ENCODE peak calls at places on chromosomes 12 and 14, in ten cellular contexts. One of them, this sample, is unnamed.

GRCh38 chr12:1355396-1355795 is 239.0 kb downstream of the FBXL14 start:
- DNase-seq in esophagus squamous epithelium: no peak
- DNase-seq in HCT116: no peak
- DNase-seq in IMR-90: peak
- DNase-seq in upper lobe of left lung: no peak
- DNase-seq in A549: no peak
- DNase-seq in tibial nerve: no peak
- DNase-seq in breast epithelium: no peak
- DNase-seq in NB4: no peak
- DNase-seq in heart left ventricle: no peak
- DNase-seq in this sample: no peak

GRCh38 chr12:49777800-49778748 is 36.7 kb downstream of the TMBIM6 start:
- DNase-seq in tibial nerve: no peak
- DNase-seq in esophagus squamous epithelium: no peak
- DNase-seq in NB4: peak
- DNase-seq in upper lobe of left lung: peak
- DNase-seq in heart left ventricle: peak
- DNase-seq in breast epithelium: peak
- DNase-seq in HCT116: peak
- DNase-seq in IMR-90: peak
- DNase-seq in A549: peak
- DNase-seq in this sample: peak

GRCh38 chr14:70317969-70318634 is 41.4 kb downstream of the COX16 start:
- DNase-seq in NB4: peak
- DNase-seq in upper lobe of left lung: no peak
- DNase-seq in breast epithelium: no peak
- DNase-seq in tibial nerve: no peak
- DNase-seq in IMR-90: peak
- DNase-seq in A549: peak
- DNase-seq in HCT116: peak
- DNase-seq in esophagus squamous epithelium: no peak
- DNase-seq in heart left ventricle: no peak
- DNase-seq in this sample: peak

GRCh38 chr14:89617471-89618291 is 200.6 kb upstream of the FOXN3 start:
- DNase-seq in NB4: no peak
- DNase-seq in heart left ventricle: peak
- DNase-seq in upper lobe of left lung: no peak
- DNase-seq in IMR-90: peak
- DNase-seq in breast epithelium: no peak
- DNase-seq in tibial nerve: peak
- DNase-seq in HCT116: no peak
- DNase-seq in A549: no peak
- DNase-seq in esophagus squamous epithelium: no peak
- DNase-seq in this sample: no peak

GRCh38 chr12:98803468-98804209 is 158.5 kb downstream of the APAF1 start:
- DNase-seq in NB4: no peak
- DNase-seq in heart left ventricle: no peak
- DNase-seq in HCT116: peak
- DNase-seq in esophagus squamous epithelium: no peak
- DNase-seq in IMR-90: peak
- DNase-seq in breast epithelium: no peak
- DNase-seq in upper lobe of left lung: no peak
- DNase-seq in tibial nerve: no peak
- DNase-seq in A549: peak
- DNase-seq in this sample: no peak

GRCh38 chr12:19130224-19131019 is 889 bp downstream of the PLEKHA5 start:
- DNase-seq in upper lobe of left lung: peak
- DNase-seq in IMR-90: no peak
- DNase-seq in NB4: peak
- DNase-seq in A549: peak
- DNase-seq in esophagus squamous epithelium: no peak
- DNase-seq in breast epithelium: peak
- DNase-seq in heart left ventricle: peak
- DNase-seq in tibial nerve: no peak
- DNase-seq in HCT116: no peak
- DNase-seq in this sample: peak

GRCh38 chr12:109475993-109476806 is 900 bp downstream of the KCTD10 start:
- DNase-seq in heart left ventricle: no peak
- DNase-seq in esophagus squamous epithelium: no peak
- DNase-seq in tibial nerve: no peak
- DNase-seq in NB4: no peak
- DNase-seq in IMR-90: no peak
- DNase-seq in HCT116: no peak
- DNase-seq in A549: no peak
- DNase-seq in breast epithelium: no peak
- DNase-seq in upper lobe of left lung: no peak
- DNase-seq in this sample: no peak

GRCh38 chr14:68971411-68972035 is 7.6 kb downstream of the ACTN1 start:
- DNase-seq in esophagus squamous epithelium: no peak
- DNase-seq in breast epithelium: no peak
- DNase-seq in tibial nerve: no peak
- DNase-seq in HCT116: no peak
- DNase-seq in IMR-90: no peak
- DNase-seq in A549: no peak
- DNase-seq in NB4: no peak
- DNase-seq in heart left ventricle: no peak
- DNase-seq in upper lobe of left lung: no peak
- DNase-seq in this sample: no peak

GRCh38 chr14:34354556-34354955 is 107.5 kb downstream of the SPTSSA start:
- DNase-seq in NB4: no peak
- DNase-seq in heart left ventricle: no peak
- DNase-seq in esophagus squamous epithelium: no peak
- DNase-seq in A549: no peak
- DNase-seq in HCT116: no peak
- DNase-seq in tibial nerve: no peak
- DNase-seq in upper lobe of left lung: no peak
- DNase-seq in IMR-90: no peak
- DNase-seq in breast epithelium: no peak
- DNase-seq in this sample: no peak

GRCh38 chr14:34350903-34351302 is 111.1 kb downstream of the SPTSSA start:
- DNase-seq in breast epithelium: no peak
- DNase-seq in A549: no peak
- DNase-seq in upper lobe of left lung: no peak
- DNase-seq in tibial nerve: no peak
- DNase-seq in IMR-90: no peak
- DNase-seq in NB4: no peak
- DNase-seq in heart left ventricle: no peak
- DNase-seq in esophagus squamous epithelium: no peak
- DNase-seq in HCT116: no peak
- DNase-seq in this sample: no peak

GRCh38 chr14:34359423-34360120 is 102.5 kb downstream of the SPTSSA start:
- DNase-seq in esophagus squamous epithelium: no peak
- DNase-seq in heart left ventricle: no peak
- DNase-seq in tibial nerve: no peak
- DNase-seq in breast epithelium: no peak
- DNase-seq in NB4: peak
- DNase-seq in IMR-90: no peak
- DNase-seq in upper lobe of left lung: no peak
- DNase-seq in HCT116: no peak
- DNase-seq in A549: no peak
- DNase-seq in this sample: no peak

GRCh38 chr14:34356267-34356660 is 105.8 kb downstream of the SPTSSA start:
- DNase-seq in heart left ventricle: no peak
- DNase-seq in HCT116: no peak
- DNase-seq in NB4: peak
- DNase-seq in tibial nerve: no peak
- DNase-seq in esophagus squamous epithelium: no peak
- DNase-seq in upper lobe of left lung: no peak
- DNase-seq in A549: no peak
- DNase-seq in breast epithelium: no peak
- DNase-seq in IMR-90: peak
- DNase-seq in this sample: no peak

DNA sequence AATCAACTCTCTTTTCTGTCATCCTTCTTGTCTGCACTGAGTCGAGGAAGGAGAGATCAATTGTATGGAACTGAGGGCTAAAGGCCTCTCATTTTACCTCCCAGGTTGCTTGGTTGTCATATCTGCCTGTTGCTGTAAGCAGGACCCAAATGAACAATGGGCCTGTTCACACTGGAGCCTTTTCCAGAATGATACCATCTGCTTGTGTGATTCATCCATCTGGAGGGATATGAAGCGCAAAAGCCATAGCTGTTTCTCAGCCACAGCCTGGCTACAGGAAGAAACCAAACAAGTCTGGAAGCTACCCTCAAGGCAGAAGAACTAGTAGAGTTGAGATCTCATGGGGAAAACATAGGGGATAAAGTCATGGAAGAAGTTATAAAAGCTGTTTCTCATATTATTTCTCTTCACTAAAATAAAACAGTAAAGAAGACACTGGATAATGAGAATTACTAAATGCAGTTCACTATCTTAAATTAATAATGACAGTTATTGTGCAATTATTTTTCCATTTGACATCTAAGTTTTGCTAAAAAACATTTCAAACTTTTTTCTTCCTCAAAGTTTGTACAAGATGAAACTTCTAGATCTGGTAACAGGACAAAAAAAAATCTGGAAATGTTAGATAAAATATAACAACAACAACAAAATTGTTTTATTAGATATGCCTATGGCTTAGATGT is 106.3 kb downstream of the SPTSSA start:
- DNase-seq in IMR-90: peak
- DNase-seq in tibial nerve: no peak
- DNase-seq in NB4: peak
- DNase-seq in upper lobe of left lung: no peak
- DNase-seq in heart left ventricle: peak
- DNase-seq in A549: no peak
- DNase-seq in esophagus squamous epithelium: no peak
- DNase-seq in breast epithelium: no peak
- DNase-seq in HCT116: no peak
- DNase-seq in this sample: no peak
- TF ChIP-seq POLR2A in IMR-90: no peak
- TF ChIP-seq POLR2A in tibial nerve: no peak
- TF ChIP-seq POLR2A in NB4: no peak
- TF ChIP-seq POLR2A in upper lobe of left lung: no peak
- TF ChIP-seq POLR2A in heart left ventricle: no peak
- TF ChIP-seq POLR2A in A549: no peak
- TF ChIP-seq POLR2A in esophagus squamous epithelium: no peak
- TF ChIP-seq POLR2A in breast epithelium: no peak
- TF ChIP-seq POLR2A in HCT116: no peak
- TF ChIP-seq POLR2A in this sample: no peak

GRCh38 chr12:53479314-53479713 is 19.9 kb downstream of the MAP3K12 start:
- DNase-seq in breast epithelium: no peak
- DNase-seq in upper lobe of left lung: no peak
- DNase-seq in HCT116: no peak
- DNase-seq in IMR-90: no peak
- DNase-seq in esophagus squamous epithelium: no peak
- DNase-seq in heart left ventricle: no peak
- DNase-seq in NB4: no peak
- DNase-seq in A549: no peak
- DNase-seq in tibial nerve: no peak
- DNase-seq in this sample: no peak

GRCh38 chr12:53481957-53482586 is 17.2 kb downstream of the MAP3K12 start:
- DNase-seq in breast epithelium: no peak
- DNase-seq in esophagus squamous epithelium: no peak
- DNase-seq in NB4: peak
- DNase-seq in IMR-90: no peak
- DNase-seq in upper lobe of left lung: no peak
- DNase-seq in heart left ventricle: no peak
- DNase-seq in A549: peak
- DNase-seq in tibial nerve: no peak
- DNase-seq in HCT116: no peak
- DNase-seq in this sample: no peak

GRCh38 chr12:53482626-53483165 is 16.6 kb downstream of the MAP3K12 start:
- DNase-seq in upper lobe of left lung: peak
- DNase-seq in IMR-90: no peak
- DNase-seq in heart left ventricle: no peak
- DNase-seq in tibial nerve: no peak
- DNase-seq in NB4: peak
- DNase-seq in esophagus squamous epithelium: no peak
- DNase-seq in HCT116: no peak
- DNase-seq in breast epithelium: no peak
- DNase-seq in A549: no peak
- DNase-seq in this sample: no peak

GRCh38 chr12:53480425-53481107 is 18.7 kb downstream of the MAP3K12 start:
- DNase-seq in tibial nerve: no peak
- DNase-seq in HCT116: no peak
- DNase-seq in esophagus squamous epithelium: no peak
- DNase-seq in A549: no peak
- DNase-seq in upper lobe of left lung: no peak
- DNase-seq in breast epithelium: no peak
- DNase-seq in NB4: no peak
- DNase-seq in IMR-90: no peak
- DNase-seq in heart left ventricle: no peak
- DNase-seq in this sample: no peak

GRCh38 chr12:53481108-53481442 is 18.2 kb downstream of the MAP3K12 start:
- DNase-seq in HCT116: no peak
- DNase-seq in NB4: no peak
- DNase-seq in heart left ventricle: no peak
- DNase-seq in IMR-90: no peak
- DNase-seq in breast epithelium: no peak
- DNase-seq in tibial nerve: no peak
- DNase-seq in esophagus squamous epithelium: no peak
- DNase-seq in upper lobe of left lung: no peak
- DNase-seq in A549: no peak
- DNase-seq in this sample: no peak
- TF ChIP-seq POLR2A in HCT116: no peak
- TF ChIP-seq POLR2A in NB4: no peak
- TF ChIP-seq POLR2A in heart left ventricle: no peak
- TF ChIP-seq POLR2A in IMR-90: no peak
- TF ChIP-seq POLR2A in breast epithelium: no peak
- TF ChIP-seq POLR2A in tibial nerve: no peak
- TF ChIP-seq POLR2A in esophagus squamous epithelium: no peak
- TF ChIP-seq POLR2A in upper lobe of left lung: no peak
- TF ChIP-seq POLR2A in A549: no peak
- TF ChIP-seq POLR2A in this sample: no peak

GRCh38 chr14:34632451-34632850 is 2.5 kb upstream of the SNX6 start:
- DNase-seq in A549: no peak
- DNase-seq in IMR-90: no peak
- DNase-seq in breast epithelium: no peak
- DNase-seq in heart left ventricle: no peak
- DNase-seq in esophagus squamous epithelium: no peak
- DNase-seq in upper lobe of left lung: no peak
- DNase-seq in HCT116: no peak
- DNase-seq in NB4: no peak
- DNase-seq in tibial nerve: no peak
- DNase-seq in this sample: no peak

GRCh38 chr14:34628681-34629135 is 1.2 kb downstream of the SNX6 start:
- DNase-seq in heart left ventricle: peak
- DNase-seq in A549: peak
- DNase-seq in breast epithelium: no peak
- DNase-seq in esophagus squamous epithelium: no peak
- DNase-seq in NB4: no peak
- DNase-seq in IMR-90: peak
- DNase-seq in upper lobe of left lung: no peak
- DNase-seq in tibial nerve: no peak
- DNase-seq in HCT116: no peak
- DNase-seq in this sample: no peak

GRCh38 chr14:34629344-34629656 is 648 bp downstream of the SNX6 start:
- DNase-seq in HCT116: no peak
- DNase-seq in IMR-90: no peak
- DNase-seq in NB4: no peak
- DNase-seq in upper lobe of left lung: no peak
- DNase-seq in heart left ventricle: no peak
- DNase-seq in esophagus squamous epithelium: no peak
- DNase-seq in A549: no peak
- DNase-seq in tibial nerve: no peak
- DNase-seq in breast epithelium: no peak
- DNase-seq in this sample: no peak

GRCh38 chr14:34633697-34634096 is 3.7 kb upstream of the SNX6 start:
- DNase-seq in esophagus squamous epithelium: no peak
- DNase-seq in upper lobe of left lung: no peak
- DNase-seq in HCT116: no peak
- DNase-seq in A549: no peak
- DNase-seq in IMR-90: no peak
- DNase-seq in NB4: no peak
- DNase-seq in breast epithelium: no peak
- DNase-seq in tibial nerve: no peak
- DNase-seq in heart left ventricle: no peak
- DNase-seq in this sample: no peak

GRCh38 chr14:34629657-34630529 is at the start of gene SNX6:
- DNase-seq in esophagus squamous epithelium: peak
- DNase-seq in heart left ventricle: peak
- DNase-seq in A549: peak
- DNase-seq in breast epithelium: peak
- DNase-seq in HCT116: peak
- DNase-seq in tibial nerve: peak
- DNase-seq in upper lobe of left lung: peak
- DNase-seq in IMR-90: peak
- DNase-seq in NB4: peak
- DNase-seq in this sample: peak
- TF ChIP-seq POLR2A in esophagus squamous epithelium: peak
- TF ChIP-seq POLR2A in heart left ventricle: peak
- TF ChIP-seq POLR2A in A549: peak
- TF ChIP-seq POLR2A in breast epithelium: peak
- TF ChIP-seq POLR2A in HCT116: peak
- TF ChIP-seq POLR2A in tibial nerve: peak
- TF ChIP-seq POLR2A in upper lobe of left lung: peak
- TF ChIP-seq POLR2A in IMR-90: peak
- TF ChIP-seq POLR2A in NB4: peak
- TF ChIP-seq POLR2A in this sample: peak

GRCh38 chr14:102318781-102319276 is 717 bp upstream of the ZNF839 start:
- DNase-seq in A549: no peak
- DNase-seq in esophagus squamous epithelium: no peak
- DNase-seq in upper lobe of left lung: no peak
- DNase-seq in heart left ventricle: no peak
- DNase-seq in breast epithelium: no peak
- DNase-seq in NB4: no peak
- DNase-seq in IMR-90: no peak
- DNase-seq in HCT116: no peak
- DNase-seq in tibial nerve: no peak
- DNase-seq in this sample: no peak

GRCh38 chr14:102317564-102318248 is 1.8 kb upstream of the ZNF839 start:
- DNase-seq in breast epithelium: no peak
- DNase-seq in esophagus squamous epithelium: no peak
- DNase-seq in HCT116: no peak
- DNase-seq in heart left ventricle: peak
- DNase-seq in A549: peak
- DNase-seq in IMR-90: no peak
- DNase-seq in tibial nerve: no peak
- DNase-seq in NB4: peak
- DNase-seq in upper lobe of left lung: no peak
- DNase-seq in this sample: no peak

GRCh38 chr14:102320033-102320660 is 601 bp downstream of the ZNF839 start:
- DNase-seq in upper lobe of left lung: no peak
- DNase-seq in tibial nerve: no peak
- DNase-seq in A549: no peak
- DNase-seq in IMR-90: peak
- DNase-seq in HCT116: no peak
- DNase-seq in NB4: peak
- DNase-seq in esophagus squamous epithelium: no peak
- DNase-seq in breast epithelium: no peak
- DNase-seq in heart left ventricle: peak
- DNase-seq in this sample: no peak

GRCh38 chr14:102320671-102321455 is 1.3 kb downstream of the ZNF839 start:
- DNase-seq in A549: no peak
- DNase-seq in upper lobe of left lung: no peak
- DNase-seq in NB4: no peak
- DNase-seq in HCT116: no peak
- DNase-seq in esophagus squamous epithelium: no peak
- DNase-seq in heart left ventricle: no peak
- DNase-seq in tibial nerve: no peak
- DNase-seq in breast epithelium: no peak
- DNase-seq in IMR-90: no peak
- DNase-seq in this sample: no peak

GRCh38 chr14:102319351-102320032 is at the start of gene ZNF839:
- DNase-seq in breast epithelium: peak
- DNase-seq in A549: peak
- DNase-seq in HCT116: peak
- DNase-seq in NB4: peak
- DNase-seq in tibial nerve: peak
- DNase-seq in upper lobe of left lung: peak
- DNase-seq in esophagus squamous epithelium: peak
- DNase-seq in heart left ventricle: peak
- DNase-seq in IMR-90: peak
- DNase-seq in this sample: peak
- TF ChIP-seq POLR2A in breast epithelium: peak
- TF ChIP-seq POLR2A in A549: peak
- TF ChIP-seq POLR2A in HCT116: no peak
- TF ChIP-seq POLR2A in NB4: peak
- TF ChIP-seq POLR2A in tibial nerve: peak
- TF ChIP-seq POLR2A in upper lobe of left lung: peak
- TF ChIP-seq POLR2A in esophagus squamous epithelium: peak
- TF ChIP-seq POLR2A in heart left ventricle: peak
- TF ChIP-seq POLR2A in IMR-90: no peak
- TF ChIP-seq POLR2A in this sample: peak